ENCODE peak calls at places on chromosomes 12 and 14, in four cellular contexts. F is heart left ventricle, K is prostate gland, L is A549. M is an unnamed sample.

GRCh38 chr14:59244581-59244980 is 56.1 kb downstream of the DAAM1 start:
- DNase-seq in F (no peak), K (peak; percentile 68), L (no peak), M (no peak)

GRCh38 chr14:30796707-30797106 is 77.7 kb upstream of the COCH start:
- DNase-seq in F (no peak), K (no peak), L (no peak), M (no peak)

GRCh38 chr12:70178038-70178437 is 65.2 kb upstream of the CNOT2 start:
- DNase-seq in F (no peak), K (no peak), L (no peak), M (no peak)

GRCh38 chr14:103087343-103087835 is 3.4 kb downstream of the LBHD2 start:
- DNase-seq in F (no peak), K (no peak), L (no peak), M (no peak)

GRCh38 chr14:71143391-71144290 is 236.4 kb downstream of the PCNX1 start:
- DNase-seq in F (no peak), K (no peak), L (peak; percentile 18), M (no peak)

GRCh38 chr14:24680516-24680915 is 46.5 kb upstream of the GZMB start:
- DNase-seq in F (no peak), K (no peak), L (no peak), M (no peak)

GRCh38 chr12:89352242-89352491 is 134 bp downstream of the DUSP6 start:
- DNase-seq in F (no peak), K (no peak), L (no peak), M (no peak)

GRCh38 chr14:94132285-94132887 is 3.0 kb upstream of the IFI27L2 start:
- DNase-seq in F (no peak), K (peak; percentile 37), L (peak; percentile 69), M (no peak)

GRCh38 chr12:50579757-50580267 is 75.0 kb downstream of the DIP2B start:
- DNase-seq in F (no peak), K (no peak), L (peak; percentile 67), M (no peak)

GRCh38 chr12:92929957-92930356 is 862 bp upstream of the EEA1 start:
- DNase-seq in F (no peak), K (no peak), L (peak; percentile 7), M (no peak)

GRCh38 chr12:86914716-86915115 is 658.5 kb upstream of the MGAT4C start:
- DNase-seq in F (no peak), K (no peak), L (peak; percentile 56), M (no peak)

DNA sequence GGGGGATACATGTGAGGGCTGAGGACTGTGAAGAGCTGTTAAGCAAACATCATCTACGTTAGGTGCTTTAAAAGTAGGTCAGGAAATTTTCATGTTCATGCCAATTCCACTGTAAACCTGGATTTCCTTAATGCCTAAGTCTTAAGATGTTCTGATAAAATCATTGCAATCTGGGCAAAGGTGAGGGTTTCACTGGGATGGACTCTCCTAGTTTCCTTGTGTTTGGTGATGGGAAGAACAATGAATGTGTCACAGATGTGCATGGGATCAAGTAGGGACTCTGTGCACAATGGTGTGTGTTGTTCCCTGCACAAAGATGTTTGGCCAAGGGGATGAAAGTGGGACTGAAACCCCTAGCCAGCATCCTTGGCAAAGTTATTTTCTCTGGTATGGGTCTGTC is 228.0 kb downstream of the KTN1 start:
- DNase-seq in F (no peak), K (no peak), L (no peak), M (no peak)
- TF ChIP-seq POLR2A in F (no peak), K (no peak), L (no peak), M (no peak)

GRCh38 chr14:100067481-100067880 is 2.3 kb downstream of the EVL start:
- DNase-seq in F (no peak), K (no peak), L (no peak), M (no peak)

GRCh38 chr14:100070310-100070709 is 5.1 kb downstream of the EVL start:
- DNase-seq in F (no peak), K (no peak), L (no peak), M (no peak)

GRCh38 chr14:100066984-100067383 is 1.8 kb downstream of the EVL start:
- DNase-seq in F (no peak), K (no peak), L (no peak), M (no peak)

GRCh38 chr14:100069161-100069800 is 4.1 kb downstream of the EVL start:
- DNase-seq in F (no peak), K (no peak), L (no peak), M (no peak)

DNA sequence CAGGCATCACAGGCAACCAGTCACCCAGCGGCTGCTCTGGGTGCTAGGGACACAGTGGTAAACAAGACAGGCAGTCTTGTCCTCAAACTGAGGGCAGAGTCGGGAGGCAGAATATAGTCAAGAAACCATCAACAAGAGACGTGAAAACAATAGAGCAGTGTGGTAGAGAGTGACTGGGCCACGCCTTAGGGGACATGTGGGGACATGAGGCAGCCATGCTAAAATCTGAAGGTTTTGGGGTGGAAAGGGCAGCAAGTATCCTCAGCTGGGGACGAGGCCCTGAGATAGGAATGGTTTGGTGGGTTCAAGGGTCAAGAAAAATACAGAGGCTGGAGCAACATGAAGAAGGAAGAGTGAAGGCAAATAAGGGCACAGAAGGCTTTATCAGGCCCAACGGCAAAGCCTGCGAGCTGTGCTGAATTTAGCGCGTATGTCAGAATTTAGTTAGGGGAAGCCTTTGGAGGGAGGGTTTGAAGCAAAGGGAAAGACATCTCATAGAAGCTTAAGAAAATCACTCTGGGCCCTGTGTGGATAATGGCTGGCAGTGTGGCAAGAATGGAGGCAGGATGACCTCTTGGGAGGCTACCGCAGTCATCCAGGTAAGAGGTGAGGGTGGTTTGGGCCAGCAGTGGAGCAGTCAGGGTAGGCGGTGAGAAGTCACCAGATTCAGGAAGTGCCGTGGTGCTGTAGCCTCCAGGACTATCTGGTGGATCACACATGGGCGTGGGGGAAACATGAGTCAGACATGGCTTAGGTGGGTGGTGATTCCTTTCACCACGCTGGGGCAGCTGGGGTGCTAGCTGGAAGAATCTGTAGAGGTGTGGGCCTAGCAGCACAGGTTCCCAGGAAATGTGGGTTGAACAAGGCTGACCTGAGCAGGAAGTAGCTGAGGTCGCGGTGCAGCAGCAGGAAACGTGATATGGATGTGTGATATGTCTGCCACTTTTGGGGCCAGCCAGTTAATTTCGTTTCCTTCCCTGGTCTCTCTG is 3.0 kb downstream of the EVL start:
- DNase-seq in F (peak; percentile 33), K (no peak), L (no peak), M (no peak)
- TF ChIP-seq POLR2A in F (no peak), K (no peak), L (no peak), M (no peak)

GRCh38 chr12:6376079-6376941 is 947 bp upstream of the SCNN1A start:
- DNase-seq in F (peak; percentile 66), K (peak; percentile 86), L (peak; percentile 78), M (peak; percentile 85)
- TF ChIP-seq POLR2A in F (no peak), K (peak; percentile 74), L (no peak), M (no peak)

GRCh38 chr12:118102070-118102469 is 1.7 kb downstream of the VSIG10 start:
- DNase-seq in F (no peak), K (no peak), L (peak; percentile 49), M (no peak)
- TF ChIP-seq POLR2A in F (no peak), K (no peak), L (no peak), M (no peak)

DNA sequence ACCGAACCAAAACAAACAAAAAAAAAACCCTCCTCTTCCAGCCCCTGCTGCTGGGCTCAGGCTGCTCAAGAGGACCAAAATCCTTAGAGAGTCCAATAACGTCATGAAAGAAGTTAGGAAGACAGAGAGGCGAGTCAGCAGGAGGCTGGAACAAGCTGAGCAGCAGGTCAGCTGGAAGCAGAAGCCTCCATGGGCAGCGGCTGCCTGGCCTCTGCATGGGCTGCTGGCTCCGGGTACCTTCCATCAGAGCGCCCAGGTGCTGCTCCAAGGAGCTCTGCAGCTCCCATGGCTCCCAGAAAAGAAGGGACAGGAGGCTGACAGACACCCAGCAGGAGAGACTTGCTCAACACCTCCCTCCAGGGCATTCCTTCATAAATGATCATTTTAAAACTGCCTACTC is 3.2 kb upstream of the KRT2 start:
- DNase-seq in F (no peak), K (no peak), L (no peak), M (no peak)
- TF ChIP-seq POLR2A in F (no peak), K (no peak), L (no peak), M (no peak)

GRCh38 chr12:28767836-28768348 is 381.2 kb upstream of the FAR2 start:
- DNase-seq in F (no peak), K (no peak), L (no peak), M (no peak)

GRCh38 chr12:28771961-28772360 is 377.1 kb upstream of the FAR2 start:
- DNase-seq in F (no peak), K (no peak), L (no peak), M (no peak)

GRCh38 chr12:28766398-28766797 is 382.7 kb upstream of the FAR2 start:
- DNase-seq in F (no peak), K (no peak), L (no peak), M (no peak)

GRCh38 chr12:28775556-28775955 is 373.5 kb upstream of the FAR2 start:
- DNase-seq in F (no peak), K (no peak), L (no peak), M (no peak)

DNA sequence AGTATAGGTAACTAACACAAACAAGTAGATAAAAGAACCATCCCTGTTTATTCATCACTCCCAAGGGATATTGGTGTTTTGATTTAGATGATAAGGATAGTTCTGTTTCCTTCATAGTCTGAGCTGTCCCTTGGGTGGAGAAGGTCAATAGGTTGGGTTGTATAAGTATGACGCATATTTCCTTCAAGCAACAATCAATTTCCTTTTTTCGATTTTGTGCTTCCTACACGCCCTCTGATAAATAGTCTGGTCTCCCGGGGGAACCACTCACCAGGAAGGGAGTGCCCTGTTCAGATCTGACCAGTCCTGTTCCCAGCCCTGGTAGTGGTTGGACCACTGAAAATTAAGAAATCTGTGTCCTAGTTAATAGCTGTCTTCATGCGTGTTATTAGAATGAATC is 378.7 kb upstream of the FAR2 start:
- DNase-seq in F (peak; percentile 35), K (no peak), L (peak; percentile 7), M (no peak)
- TF ChIP-seq POLR2A in F (no peak), K (no peak), L (no peak), M (no peak)

DNA sequence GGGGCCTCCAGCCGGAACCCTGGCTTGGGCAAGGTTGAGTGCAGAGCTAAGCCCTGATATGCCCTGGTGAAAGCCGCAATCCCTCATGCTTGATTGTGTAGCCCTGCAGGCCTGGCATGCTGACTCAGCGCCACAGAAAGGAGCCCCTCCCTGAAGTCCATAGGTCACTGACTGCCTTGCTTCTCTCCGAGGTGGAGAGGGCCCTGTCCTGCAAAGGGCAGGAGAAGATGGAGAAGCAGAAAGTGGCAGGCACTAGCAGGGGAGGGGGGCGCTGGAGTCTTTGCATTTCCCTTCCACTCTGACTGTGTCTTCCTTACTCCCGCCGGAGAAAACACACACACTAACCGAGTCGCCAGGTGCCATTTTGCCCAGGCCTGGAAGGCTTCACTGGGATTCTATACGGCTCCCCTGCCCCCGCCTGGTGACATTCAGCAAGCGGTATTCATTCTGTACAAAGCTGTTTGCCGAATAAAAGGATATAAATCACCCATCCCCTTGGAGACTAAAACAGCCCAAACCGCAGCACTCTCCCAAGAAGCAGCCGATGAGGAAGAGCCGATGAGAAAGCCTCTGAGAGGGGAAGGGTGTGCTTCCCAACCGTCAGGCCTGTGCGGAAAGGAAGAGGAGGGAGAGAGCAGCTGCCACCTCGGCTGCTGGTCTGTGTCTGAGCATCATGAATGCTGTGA is 69.8 kb downstream of the SLC6A12 start:
- DNase-seq in F (no peak), K (no peak), L (no peak), M (no peak)
- TF ChIP-seq POLR2A in F (no peak), K (no peak), L (no peak), M (no peak)